ENCODE peak calls at places on chromosomes 2 and 18, in six cellular contexts. Q is ovary, N is H1, J is pancreas, X is mucosa of descending colon, L is right atrium auricular region. B is an unnamed sample.

GRCh38 chr2:67561411-67561965 is 164.4 kb downstream of the ETAA1 start:
- DNase-seq in X (no peak), N (no peak), Q (no peak), L (peak), J (peak), B (no peak)

GRCh38 chr2:229852565-229852964 is 69.2 kb downstream of the TRIP12 start:
- DNase-seq in Q (no peak), L (peak), N (no peak), J (no peak), X (no peak), B (no peak)

GRCh38 chr2:152694161-152694661 is 23.1 kb downstream of the PRPF40A start:
- DNase-seq in N (no peak), J (no peak), L (no peak), Q (no peak), X (no peak), B (no peak)

GRCh38 chr18:51235011-51235789 is 37.7 kb upstream of the MEX3C start:
- DNase-seq in N (no peak), J (no peak), Q (no peak), L (no peak), X (no peak), B (peak)

GRCh38 chr2:28950941-28951630 is 30.0 kb upstream of the TOGARAM2 start:
- DNase-seq in Q (no peak), J (no peak), X (no peak), N (no peak), L (no peak), B (no peak)

GRCh38 chr2:226420646-226421045 is 379.0 kb downstream of the IRS1 start:
- DNase-seq in L (no peak), X (no peak), Q (no peak), J (no peak), N (no peak), B (no peak)

GRCh38 chr2:123720760-123721159 is 304.3 kb upstream of the CNTNAP5 start:
- DNase-seq in L (no peak), J (no peak), N (no peak), X (no peak), Q (no peak), B (no peak)

GRCh38 chr2:53210538-53210937 is 557.1 kb upstream of the CHAC2 start:
- DNase-seq in Q (no peak), J (no peak), N (no peak), X (no peak), L (no peak), B (no peak)

GRCh38 chr2:237904806-237905599 is 45.6 kb downstream of the RAMP1 start:
- DNase-seq in L (peak), N (no peak), Q (no peak), X (peak), J (no peak), B (no peak)

GRCh38 chr2:37283207-37283606 is 41.4 kb downstream of the PRKD3 start:
- DNase-seq in X (no peak), L (no peak), J (no peak), Q (no peak), N (no peak), B (no peak)

GRCh38 chr2:62313433-62314227 is 117.7 kb downstream of the B3GNT2 start:
- DNase-seq in N (no peak), Q (no peak), X (no peak), J (no peak), L (no peak), B (no peak)

GRCh38 chr2:17148298-17149228 is 369.7 kb downstream of the RAD51AP2 start:
- DNase-seq in J (no peak), X (no peak), L (no peak), N (peak), Q (no peak), B (no peak)
- TF ChIP-seq CTCF in J (no peak), X (no peak), L (peak), N (peak), Q (no peak), B (no peak)

GRCh38 chr2:134269986-134270735 is 16.3 kb downstream of the MGAT5 start:
- DNase-seq in J (no peak), L (no peak), X (no peak), Q (no peak), N (no peak), B (no peak)

GRCh38 chr2:134275058-134275862 is 21.4 kb downstream of the MGAT5 start:
- DNase-seq in J (no peak), N (no peak), L (no peak), X (peak), Q (no peak), B (no peak)

GRCh38 chr2:134273240-134273983 is 19.5 kb downstream of the MGAT5 start:
- DNase-seq in Q (no peak), J (no peak), N (no peak), L (no peak), X (no peak), B (no peak)

GRCh38 chr2:134271758-134272157 is 17.9 kb downstream of the MGAT5 start:
- DNase-seq in X (no peak), J (no peak), L (no peak), Q (no peak), N (no peak), B (no peak)

GRCh38 chr2:134272831-134273230 is 19.0 kb downstream of the MGAT5 start:
- DNase-seq in X (no peak), L (no peak), N (no peak), J (no peak), Q (no peak), B (no peak)
- TF ChIP-seq CTCF in X (no peak), L (no peak), N (no peak), J (no peak), Q (no peak), B (no peak)

DNA sequence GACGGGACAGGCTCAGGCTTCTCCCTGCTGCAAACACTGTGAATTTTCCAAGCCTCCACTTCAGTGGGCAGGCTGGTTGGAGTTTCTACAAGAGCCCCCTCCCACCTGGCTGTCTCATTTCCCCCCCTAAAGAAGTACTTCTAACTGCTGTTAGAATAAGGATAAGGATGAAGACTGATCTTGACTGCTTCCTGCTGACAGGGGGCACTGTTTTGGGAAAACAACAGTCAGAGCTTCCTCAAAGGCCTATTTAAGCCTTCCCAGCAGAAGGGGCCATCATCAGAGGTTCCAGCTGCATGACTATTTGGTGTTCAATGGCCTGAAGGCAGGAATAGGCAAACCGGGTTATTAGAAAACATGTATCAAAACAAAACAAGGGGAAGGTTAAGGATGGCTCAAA is 1162.8 kb downstream of the DSC3 start:
- DNase-seq in X (no peak), J (no peak), L (no peak), Q (no peak), N (no peak), B (no peak)
- TF ChIP-seq CTCF in X (no peak), J (no peak), L (no peak), Q (no peak), N (peak), B (no peak)

GRCh38 chr18:26022585-26022984 is 67.8 kb downstream of the SS18 start:
- DNase-seq in X (no peak), Q (no peak), L (no peak), J (no peak), N (no peak), B (no peak)

GRCh38 chr18:26014462-26014861 is 76.0 kb downstream of the SS18 start:
- DNase-seq in L (no peak), X (no peak), N (no peak), J (no peak), Q (no peak), B (no peak)

GRCh38 chr18:26021061-26021754 is 69.2 kb downstream of the SS18 start:
- DNase-seq in L (no peak), X (no peak), N (no peak), J (no peak), Q (no peak), B (no peak)

DNA sequence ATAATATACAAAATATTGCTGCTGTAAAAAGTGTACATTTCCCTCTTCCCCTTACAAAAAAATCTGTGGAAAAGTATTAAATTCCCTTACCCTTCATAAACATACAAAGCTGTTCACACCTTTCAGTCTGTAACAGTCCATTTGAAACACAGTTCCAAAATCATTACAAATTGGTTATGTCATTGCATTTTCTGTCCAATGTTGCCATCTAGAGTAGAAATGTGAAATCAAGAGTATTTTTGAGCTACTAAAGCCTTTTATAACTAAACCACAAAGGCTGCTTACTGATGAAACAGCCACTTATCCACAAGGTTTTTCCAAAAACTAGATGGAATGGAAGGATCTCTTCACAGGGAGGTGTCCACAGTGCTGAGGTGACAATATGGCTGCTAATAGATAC is 72.5 kb downstream of the SS18 start:
- DNase-seq in N (no peak), L (no peak), J (no peak), X (no peak), Q (no peak), B (no peak)
- TF ChIP-seq CTCF in N (no peak), L (no peak), J (no peak), X (no peak), Q (no peak), B (peak)

GRCh38 chr18:77067315-77068061 is 65.1 kb downstream of the MBP start:
- DNase-seq in X (peak), Q (peak), L (peak), N (no peak), J (no peak), B (no peak)
- TF ChIP-seq CTCF in X (no peak), Q (no peak), L (peak), N (no peak), J (no peak), B (peak)

GRCh38 chr2:158723921-158724802 is 71.0 kb upstream of the DAPL1 start:
- DNase-seq in X (no peak), Q (no peak), N (peak), L (no peak), J (no peak), B (no peak)
- TF ChIP-seq CTCF in X (no peak), Q (no peak), N (peak), L (no peak), J (no peak), B (no peak)

GRCh38 chr2:27085670-27086089 is 892 bp upstream of the KHK start:
- DNase-seq in L (peak), J (peak), Q (peak), N (peak), X (peak), B (no peak)

GRCh38 chr2:27085062-27085669 is 1.4 kb upstream of the KHK start:
- DNase-seq in N (no peak), X (no peak), J (no peak), L (no peak), Q (peak), B (no peak)

GRCh38 chr2:27087823-27088410 is 1.3 kb downstream of the KHK start:
- DNase-seq in L (no peak), X (no peak), J (no peak), N (no peak), Q (no peak), B (no peak)

GRCh38 chr2:27086090-27086721 is 366 bp upstream of the KHK start:
- DNase-seq in Q (peak), N (peak), X (peak), J (peak), L (peak), B (peak)

GRCh38 chr2:27086722-27087446 is at the start of gene KHK:
- DNase-seq in J (peak), N (peak), X (peak), Q (peak), L (peak), B (peak)
- TF ChIP-seq CTCF in J (peak), N (no peak), X (no peak), Q (no peak), L (no peak), B (no peak)

GRCh38 chr2:231685349-231686191 is 22.8 kb upstream of the PTMA start:
- DNase-seq in N (no peak), X (no peak), L (no peak), Q (no peak), J (no peak), B (no peak)
- TF ChIP-seq CTCF in N (peak), X (no peak), L (peak), Q (no peak), J (no peak), B (peak)

GRCh38 chr2:86370579-86370978 is 33.2 kb upstream of the REEP1 start:
- DNase-seq in Q (no peak), N (no peak), L (no peak), X (no peak), J (no peak), B (no peak)
- TF ChIP-seq CTCF in Q (no peak), N (peak), L (no peak), X (no peak), J (no peak), B (no peak)